ENCODE peak calls at places on chromosomes 4 and X, in six cellular contexts. One of them, this sample, is unnamed.

GRCh38 chrX:138890491-138890890 is 179.0 kb upstream of the FGF13 start:
- DNase-seq in upper lobe of left lung: no peak
- DNase-seq in HCT116: no peak
- DNase-seq in Caco-2: no peak
- DNase-seq in tibial nerve: no peak
- DNase-seq in WTC11: no peak
- DNase-seq in this sample: no peak

GRCh38 chrX:64169988-64170387 is 35.5 kb downstream of the AMER1 start:
- DNase-seq in WTC11: no peak
- DNase-seq in tibial nerve: no peak
- DNase-seq in upper lobe of left lung: no peak
- DNase-seq in Caco-2: no peak
- DNase-seq in HCT116: no peak
- DNase-seq in this sample: no peak

GRCh38 chr4:678765-679481 is 4.6 kb downstream of the MYL5 start:
- DNase-seq in WTC11: no peak
- DNase-seq in tibial nerve: no peak
- DNase-seq in Caco-2: no peak
- DNase-seq in upper lobe of left lung: peak; percentile 69
- DNase-seq in HCT116: no peak
- DNase-seq in this sample: no peak

GRCh38 chr4:20288846-20289512 is 37.3 kb downstream of the SLIT2 start:
- DNase-seq in HCT116: no peak
- DNase-seq in upper lobe of left lung: no peak
- DNase-seq in tibial nerve: no peak
- DNase-seq in WTC11: no peak
- DNase-seq in Caco-2: no peak
- DNase-seq in this sample: no peak

GRCh38 chr4:5922556-5922955 is 29.7 kb upstream of the CRMP1 start:
- DNase-seq in upper lobe of left lung: no peak
- DNase-seq in Caco-2: no peak
- DNase-seq in WTC11: no peak
- DNase-seq in tibial nerve: no peak
- DNase-seq in HCT116: no peak
- DNase-seq in this sample: no peak

GRCh38 chrX:134623293-134624045 is 34.8 kb downstream of the PLAC1 start:
- DNase-seq in HCT116: no peak
- DNase-seq in Caco-2: no peak
- DNase-seq in tibial nerve: no peak
- DNase-seq in upper lobe of left lung: no peak
- DNase-seq in WTC11: no peak
- DNase-seq in this sample: no peak

GRCh38 chrX:82127228-82128123 is 925.6 kb downstream of the SH3BGRL start:
- DNase-seq in Caco-2: no peak
- DNase-seq in HCT116: no peak
- DNase-seq in upper lobe of left lung: no peak
- DNase-seq in WTC11: no peak
- DNase-seq in tibial nerve: no peak
- DNase-seq in this sample: no peak

GRCh38 chrX:20418379-20418778 is 151.7 kb upstream of the RPS6KA3 start:
- DNase-seq in Caco-2: no peak
- DNase-seq in WTC11: no peak
- DNase-seq in upper lobe of left lung: no peak
- DNase-seq in tibial nerve: no peak
- DNase-seq in HCT116: no peak
- DNase-seq in this sample: no peak

GRCh38 chr4:56908206-56909082 is 744 bp downstream of the REST start:
- DNase-seq in tibial nerve: peak; percentile 21
- DNase-seq in Caco-2: peak; percentile 75
- DNase-seq in upper lobe of left lung: peak; percentile 95
- DNase-seq in HCT116: no peak
- DNase-seq in WTC11: peak; percentile 87
- DNase-seq in this sample: peak; percentile 83

GRCh38 chr4:38157592-38157991 is 197.4 kb downstream of the PTTG2 start:
- DNase-seq in HCT116: no peak
- DNase-seq in tibial nerve: no peak
- DNase-seq in WTC11: no peak
- DNase-seq in upper lobe of left lung: no peak
- DNase-seq in Caco-2: no peak
- DNase-seq in this sample: no peak

GRCh38 chrX:11188664-11189063 is 77.5 kb downstream of the HCCS start:
- DNase-seq in HCT116: no peak
- DNase-seq in upper lobe of left lung: no peak
- DNase-seq in Caco-2: no peak
- DNase-seq in WTC11: no peak
- DNase-seq in tibial nerve: no peak
- DNase-seq in this sample: no peak

GRCh38 chr4:102778720-102779119 is 18.0 kb upstream of the MANBA start:
- DNase-seq in upper lobe of left lung: no peak
- DNase-seq in tibial nerve: no peak
- DNase-seq in Caco-2: peak; percentile 43
- DNase-seq in WTC11: no peak
- DNase-seq in HCT116: no peak
- DNase-seq in this sample: no peak

GRCh38 chr4:137283737-137284136 is 248.6 kb downstream of the PCDH18 start:
- DNase-seq in Caco-2: no peak
- DNase-seq in tibial nerve: no peak
- DNase-seq in upper lobe of left lung: no peak
- DNase-seq in HCT116: no peak
- DNase-seq in WTC11: no peak
- DNase-seq in this sample: no peak
- TF ChIP-seq CTCF in Caco-2: no peak
- TF ChIP-seq CTCF in tibial nerve: no peak
- TF ChIP-seq CTCF in upper lobe of left lung: no peak
- TF ChIP-seq CTCF in HCT116: no peak
- TF ChIP-seq CTCF in WTC11: no peak
- TF ChIP-seq CTCF in this sample: no peak

DNA sequence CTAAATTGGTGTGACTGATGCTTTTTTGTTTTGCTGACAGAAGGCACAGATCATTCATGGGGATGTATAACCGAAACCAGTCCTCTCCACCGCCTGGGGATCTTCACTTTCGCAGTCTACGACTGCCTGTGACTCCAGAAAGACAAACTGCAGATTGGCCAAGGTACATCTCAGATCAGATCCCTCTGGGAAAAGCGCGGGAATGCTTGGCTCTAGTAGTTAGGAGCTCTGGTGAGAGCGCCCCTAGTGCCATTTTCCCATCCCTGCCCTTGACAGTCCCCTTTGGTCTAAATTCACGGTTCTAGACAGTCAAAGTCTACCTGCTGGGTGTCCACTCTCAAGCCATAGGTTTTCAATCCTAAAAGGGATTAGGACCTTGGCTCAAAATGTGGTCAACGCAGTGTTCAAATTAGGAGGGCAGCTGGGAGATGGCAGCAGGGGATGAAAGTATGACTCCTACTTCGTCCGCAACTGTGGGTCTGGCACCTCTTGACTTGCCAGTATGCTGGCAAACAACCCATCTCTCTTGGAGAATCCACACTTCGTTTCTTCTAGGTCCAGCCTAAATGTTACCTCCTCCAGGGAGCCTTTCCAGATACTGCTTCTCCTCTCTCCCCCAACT is 6.9 kb upstream of the HAND2 start:
- DNase-seq in upper lobe of left lung: no peak
- DNase-seq in HCT116: peak; percentile 16
- DNase-seq in WTC11: peak; percentile 81
- DNase-seq in tibial nerve: no peak
- DNase-seq in Caco-2: no peak
- DNase-seq in this sample: no peak
- TF ChIP-seq CTCF in upper lobe of left lung: no peak
- TF ChIP-seq CTCF in HCT116: peak; percentile 66
- TF ChIP-seq CTCF in WTC11: peak; percentile 51
- TF ChIP-seq CTCF in tibial nerve: no peak
- TF ChIP-seq CTCF in Caco-2: no peak
- TF ChIP-seq CTCF in this sample: peak; percentile 69

GRCh38 chr4:182111586-182111985 is 131.6 kb upstream of the TENM3 start:
- DNase-seq in upper lobe of left lung: no peak
- DNase-seq in HCT116: no peak
- DNase-seq in WTC11: no peak
- DNase-seq in Caco-2: no peak
- DNase-seq in tibial nerve: no peak
- DNase-seq in this sample: no peak
- TF ChIP-seq CTCF in upper lobe of left lung: no peak
- TF ChIP-seq CTCF in HCT116: no peak
- TF ChIP-seq CTCF in WTC11: no peak
- TF ChIP-seq CTCF in Caco-2: no peak
- TF ChIP-seq CTCF in tibial nerve: no peak
- TF ChIP-seq CTCF in this sample: no peak

DNA sequence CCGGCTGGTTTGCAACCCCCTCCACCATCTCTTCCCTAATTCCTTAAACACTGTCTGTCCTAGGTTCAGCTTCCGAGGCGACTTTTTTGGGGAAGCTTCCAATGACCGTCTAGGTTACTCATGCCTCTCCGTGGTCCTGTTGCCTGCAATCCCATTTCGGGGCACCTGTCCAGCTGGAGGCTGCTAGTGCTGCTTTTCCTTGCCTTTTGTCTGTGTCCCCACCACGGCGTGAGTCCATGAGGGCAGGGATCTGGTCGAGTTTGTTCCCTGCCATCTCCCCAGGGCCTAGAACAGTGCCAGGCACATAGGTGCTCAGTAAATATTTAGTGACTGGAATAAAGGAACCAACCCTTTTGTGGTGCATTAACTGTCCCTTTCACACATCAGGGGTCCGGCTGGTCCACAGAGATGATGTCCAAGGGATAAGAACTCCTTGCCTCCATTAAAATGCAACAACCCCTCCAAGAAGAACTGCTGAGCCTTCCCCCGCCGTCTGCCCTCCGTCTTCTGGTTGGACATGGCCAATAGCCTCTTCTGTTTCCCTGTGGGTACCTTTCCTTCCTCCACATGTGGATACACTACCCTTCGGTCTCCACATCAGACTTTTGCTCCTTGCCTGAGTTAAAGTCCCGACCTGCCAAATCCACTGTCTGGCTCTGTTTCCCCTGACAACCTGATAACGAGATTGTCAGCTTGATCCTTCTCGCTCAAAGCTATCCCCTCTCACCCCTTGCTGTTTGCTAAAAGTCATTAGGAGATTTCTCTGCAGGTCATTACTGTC is 5.6 kb upstream of the SORCS2 start:
- DNase-seq in upper lobe of left lung: no peak
- DNase-seq in WTC11: no peak
- DNase-seq in tibial nerve: peak; percentile 5
- DNase-seq in HCT116: no peak
- DNase-seq in Caco-2: no peak
- DNase-seq in this sample: no peak
- TF ChIP-seq CTCF in upper lobe of left lung: no peak
- TF ChIP-seq CTCF in WTC11: no peak
- TF ChIP-seq CTCF in tibial nerve: no peak
- TF ChIP-seq CTCF in HCT116: no peak
- TF ChIP-seq CTCF in Caco-2: no peak
- TF ChIP-seq CTCF in this sample: no peak

GRCh38 chr4:156619154-156619934 is 352.3 kb downstream of the PDGFC start:
- DNase-seq in upper lobe of left lung: no peak
- DNase-seq in tibial nerve: no peak
- DNase-seq in WTC11: no peak
- DNase-seq in Caco-2: no peak
- DNase-seq in HCT116: no peak
- DNase-seq in this sample: no peak

GRCh38 chr4:156628858-156629257 is 342.7 kb downstream of the PDGFC start:
- DNase-seq in tibial nerve: no peak
- DNase-seq in HCT116: no peak
- DNase-seq in upper lobe of left lung: no peak
- DNase-seq in Caco-2: no peak
- DNase-seq in WTC11: no peak
- DNase-seq in this sample: no peak

GRCh38 chr4:156620786-156621185 is 350.8 kb downstream of the PDGFC start:
- DNase-seq in Caco-2: no peak
- DNase-seq in upper lobe of left lung: no peak
- DNase-seq in tibial nerve: no peak
- DNase-seq in WTC11: no peak
- DNase-seq in HCT116: no peak
- DNase-seq in this sample: no peak

DNA sequence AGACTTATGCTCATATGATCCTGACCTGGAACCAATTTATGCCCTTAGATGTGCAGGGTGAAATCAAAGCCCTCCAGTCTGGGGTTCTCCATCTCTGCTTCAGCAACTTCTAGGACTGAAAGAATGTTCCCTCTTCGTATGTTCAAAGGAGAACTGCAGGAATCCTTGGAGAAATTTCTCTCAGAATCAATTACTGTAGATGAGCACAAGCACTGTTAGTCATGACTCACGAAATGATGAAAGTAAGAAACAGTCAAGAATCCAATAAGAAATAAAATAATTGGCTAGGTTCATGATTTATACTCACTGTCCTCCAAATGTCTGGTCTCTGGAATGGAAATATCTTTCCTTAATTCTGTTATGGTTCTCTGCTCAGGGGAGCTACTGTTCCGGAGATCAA is 348.2 kb downstream of the PDGFC start:
- DNase-seq in WTC11: no peak
- DNase-seq in HCT116: no peak
- DNase-seq in upper lobe of left lung: no peak
- DNase-seq in Caco-2: no peak
- DNase-seq in tibial nerve: no peak
- DNase-seq in this sample: no peak
- TF ChIP-seq CTCF in WTC11: no peak
- TF ChIP-seq CTCF in HCT116: no peak
- TF ChIP-seq CTCF in upper lobe of left lung: no peak
- TF ChIP-seq CTCF in Caco-2: no peak
- TF ChIP-seq CTCF in tibial nerve: no peak
- TF ChIP-seq CTCF in this sample: no peak

This sample was measured in type B pancreatic cell.